ENCODE peak calls at places on chromosomes 16 and 17, in four cellular contexts. U is H1, W is WTC11, S is K562. D is an unnamed sample.

GRCh38 chr16:74297296-74297665 is 667 bp downstream of the PSMD7 start:
- DNase-seq in U (no peak), W (no peak), S (peak), D (peak)

GRCh38 chr16:50297301-50298074 is 31.1 kb downstream of the ADCY7 start:
- DNase-seq in U (no peak), W (no peak), S (no peak), D (no peak)

GRCh38 chr17:65193305-65194293 is 56.4 kb downstream of the RGS9 start:
- DNase-seq in U (no peak), W (no peak), S (no peak), D (no peak)

GRCh38 chr17:34379876-34380275 is 16.8 kb upstream of the CCL1 start:
- DNase-seq in U (no peak), W (no peak), S (no peak), D (no peak)

GRCh38 chr16:75416904-75417565 is 16.3 kb downstream of the CFDP1 start:
- DNase-seq in U (no peak), W (no peak), S (no peak), D (no peak)

GRCh38 chr17:66549312-66549705 is 246.9 kb downstream of the PRKCA start:
- DNase-seq in U (no peak), W (peak), S (no peak), D (peak)

GRCh38 chr16:66399930-66400329 is 27.2 kb upstream of the BEAN1 start:
- DNase-seq in U (no peak), W (no peak), S (no peak), D (no peak)

GRCh38 chr17:50173335-50173941 is 7.6 kb downstream of the SGCA start:
- DNase-seq in U (no peak), W (no peak), S (no peak), D (peak)

GRCh38 chr16:549544-550263 is 10.5 kb upstream of the PRR35 start:
- DNase-seq in U (no peak), W (peak), S (no peak), D (peak)

GRCh38 chr17:38702166-38702899 is 2.7 kb upstream of the MLLT6 start:
- DNase-seq in U (no peak), W (peak), S (peak), D (peak)

GRCh38 chr16:75555213-75555706 is 792 bp downstream of the TMEM231 start:
- DNase-seq in U (peak), W (peak), S (peak), D (peak)

GRCh38 chr17:57549996-57550395 is 195.1 kb downstream of the CCDC182 start:
- DNase-seq in U (no peak), W (no peak), S (no peak), D (no peak)
- TF ChIP-seq CTCF in U (no peak), W (no peak), S (no peak), D (no peak)

GRCh38 chr16:28316056-28316455 is 23.7 kb downstream of the SBK1 start:
- DNase-seq in U (no peak), W (no peak), S (no peak), D (no peak)

GRCh38 chr16:28311913-28312312 is 19.6 kb downstream of the SBK1 start:
- DNase-seq in U (no peak), W (no peak), S (no peak), D (no peak)

GRCh38 chr16:28311413-28311812 is 19.1 kb downstream of the SBK1 start:
- DNase-seq in U (no peak), W (no peak), S (no peak), D (no peak)

GRCh38 chr16:28312327-28312726 is 20.0 kb downstream of the SBK1 start:
- DNase-seq in U (no peak), W (no peak), S (no peak), D (no peak)

DNA sequence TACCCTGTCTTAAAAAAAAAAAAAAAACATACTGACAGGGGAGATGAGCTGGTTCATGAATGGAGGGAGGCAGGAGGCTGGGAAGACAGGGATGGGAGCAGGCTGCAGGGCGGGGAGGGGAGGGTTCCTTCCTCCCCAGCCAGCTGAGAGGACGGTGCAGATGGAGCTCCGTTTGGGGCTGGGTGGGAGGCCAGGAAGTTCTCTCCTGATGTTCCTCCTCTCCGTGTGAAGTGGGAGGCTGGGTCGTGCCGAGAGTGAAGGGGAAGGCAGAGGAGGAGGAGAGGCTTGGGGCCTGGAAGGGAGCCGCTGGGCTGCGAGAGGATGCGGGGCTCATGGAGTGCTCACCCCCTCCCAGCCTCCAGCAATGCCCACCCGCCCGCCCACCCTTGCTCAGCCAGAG is 21.3 kb downstream of the SBK1 start:
- DNase-seq in U (no peak), W (no peak), S (no peak), D (no peak)
- TF ChIP-seq CREB1 in U (no peak), W (no peak), S (no peak), D (no peak)

GRCh38 chr16:2156025-2156848 is 655 bp downstream of the TRAF7 start:
- DNase-seq in U (no peak), W (no peak), S (peak), D (peak)
- TF ChIP-seq CTCF in U (no peak), W (no peak), S (no peak), D (no peak)

GRCh38 chr16:23365602-23366240 is 63.6 kb downstream of the SCNN1B start:
- DNase-seq in U (no peak), W (no peak), S (no peak), D (peak)
- TF ChIP-seq CREB1 in U (no peak), W (no peak), S (no peak), D (no peak)

DNA sequence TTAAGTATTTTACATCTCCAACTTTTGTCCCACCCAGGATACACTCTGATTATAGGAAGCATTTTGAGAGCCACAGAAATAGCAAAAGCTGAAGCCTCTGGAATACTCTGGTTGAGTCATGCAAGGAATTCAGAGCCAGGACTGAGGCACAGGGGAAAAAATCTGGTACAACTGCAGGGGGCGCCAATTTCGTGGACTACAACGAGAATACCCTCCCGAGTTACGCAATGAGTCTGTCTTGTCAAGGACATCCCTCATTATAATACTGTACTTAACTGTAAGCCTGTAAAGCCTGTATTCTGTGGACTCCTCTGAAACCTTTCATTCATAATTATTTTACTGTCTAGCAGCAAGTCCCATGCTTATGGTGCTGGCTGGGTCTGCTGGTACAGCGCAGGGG is 7.8 kb downstream of the HOXB1 start:
- DNase-seq in U (no peak), W (no peak), S (peak), D (no peak)
- TF ChIP-seq CTCF in U (peak), W (no peak), S (peak), D (peak)

GRCh38 chr17:76365256-76365903 is 11.7 kb upstream of the PRPSAP1 start:
- DNase-seq in U (no peak), W (no peak), S (peak), D (peak)
- TF ChIP-seq CREB1 in U (no peak), W (no peak), S (no peak), D (no peak)

GRCh38 chr16:84116720-84117481 is at the start of gene MBTPS1:
- DNase-seq in U (peak), W (peak), S (peak), D (peak)
- TF ChIP-seq CTCF in U (no peak), W (no peak), S (peak), D (no peak)

D was measured in GM23338.